ENCODE peak calls at places on chromosomes 4 and X, in five cellular contexts. B is HepG2, W is HCT116, T is K562, R is H1. Q is an unnamed sample.

GRCh38 chrX:7215842-7216241 is 67.9 kb upstream of the PUDP start:
- DNase-seq in B (no peak), W (no peak), T (no peak), R (no peak), Q (no peak)

GRCh38 chr4:150828159-150828558 is 186.9 kb downstream of the LRBA start:
- DNase-seq in B (no peak), W (no peak), T (no peak), R (no peak), Q (no peak)

GRCh38 chr4:70768301-70768948 is 46.7 kb downstream of the RUFY3 start:
- DNase-seq in B (no peak), W (no peak), T (no peak), R (no peak), Q (no peak)

GRCh38 chr4:99148545-99148944 is 4.4 kb upstream of the ADH4 start:
- DNase-seq in B (no peak), W (no peak), T (no peak), R (no peak), Q (no peak)

GRCh38 chr4:3253808-3254207 is 4.8 kb downstream of the MSANTD1 start:
- DNase-seq in B (no peak), W (no peak), T (no peak), R (peak; percentile 40), Q (no peak)

GRCh38 chrX:128781506-128781905 is 729.3 kb upstream of the ACTRT1 start:
- DNase-seq in B (peak; percentile 34), W (no peak), T (no peak), R (peak; percentile 49), Q (peak; percentile 19)

GRCh38 chr4:170022211-170022610 is 4.0 kb downstream of the MFAP3L start:
- DNase-seq in B (no peak), W (no peak), T (no peak), R (no peak), Q (no peak)

GRCh38 chr4:2084316-2084715 is 25.2 kb downstream of the NAT8L start:
- DNase-seq in B (no peak), W (no peak), T (no peak), R (peak; percentile 32), Q (no peak)

GRCh38 chr4:56544573-56545131 is 39.1 kb downstream of the ARL9 start:
- DNase-seq in B (peak; percentile 78), W (peak; percentile 80), T (peak; percentile 87), R (peak; percentile 99), Q (peak; percentile 82)

GRCh38 chr4:148376151-148376550 is 66.1 kb downstream of the NR3C2 start:
- DNase-seq in B (peak; percentile 94), W (peak; percentile 45), T (no peak), R (no peak), Q (no peak)

GRCh38 chr4:140611854-140612253 is 43.1 kb upstream of the UCP1 start:
- DNase-seq in B (no peak), W (no peak), T (no peak), R (no peak), Q (no peak)

GRCh38 chr4:169163947-169164668 is 106.6 kb downstream of the SH3RF1 start:
- DNase-seq in B (no peak), W (no peak), T (no peak), R (no peak), Q (no peak)

GRCh38 chr4:74886490-74886889 is 46.4 kb upstream of the PARM1 start:
- DNase-seq in B (no peak), W (no peak), T (no peak), R (no peak), Q (peak; percentile 84)

GRCh38 chrX:152738560-152738959 is 5.0 kb downstream of the MAGEA12 start:
- DNase-seq in B (no peak), W (no peak), T (no peak), R (no peak), Q (no peak)

GRCh38 chr4:151195801-151196200 is 81.2 kb upstream of the PRSS48 start:
- DNase-seq in B (no peak), W (no peak), T (no peak), R (no peak), Q (no peak)

GRCh38 chrX:17559728-17560379 is 177.4 kb upstream of the SCML1 start:
- DNase-seq in B (no peak), W (peak; percentile 42), T (no peak), R (no peak), Q (no peak)

GRCh38 chr4:78369691-78370090 is 181.9 kb upstream of the ANXA3 start:
- DNase-seq in B (no peak), W (no peak), T (no peak), R (no peak), Q (no peak)

GRCh38 chr4:177573487-177573886 is 131.2 kb upstream of the AGA start:
- DNase-seq in B (no peak), W (peak; percentile 44), T (no peak), R (no peak), Q (no peak)

GRCh38 chr4:73244941-73245601 is 13.5 kb downstream of the ANKRD17 start:
- DNase-seq in B (no peak), W (no peak), T (no peak), R (no peak), Q (no peak)

GRCh38 chr4:147370473-147370872 is 110.4 kb upstream of the EDNRA start:
- DNase-seq in B (no peak), W (no peak), T (no peak), R (no peak), Q (no peak)

GRCh38 chrX:136587532-136587931 is 55.5 kb downstream of the VGLL1 start:
- DNase-seq in B (no peak), W (no peak), T (no peak), R (no peak), Q (no peak)

GRCh38 chrX:136906921-136907510 is 26.5 kb upstream of the RBMX start:
- DNase-seq in B (no peak), W (no peak), T (no peak), R (no peak), Q (no peak)

GRCh38 chrX:8907678-8908077 is 106.5 kb upstream of the FAM9A start:
- DNase-seq in B (no peak), W (no peak), T (no peak), R (no peak), Q (no peak)

GRCh38 chr4:151114986-151115385 is 15.6 kb downstream of the RPS3A start:
- DNase-seq in B (no peak), W (no peak), T (no peak), R (no peak), Q (no peak)

GRCh38 chr4:38069271-38069760 is 109.1 kb downstream of the PTTG2 start:
- DNase-seq in B (no peak), W (no peak), T (peak; percentile 41), R (no peak), Q (no peak)

GRCh38 chrX:14022019-14022418 is 7.7 kb downstream of the GEMIN8 start:
- DNase-seq in B (no peak), W (no peak), T (no peak), R (no peak), Q (no peak)

DNA sequence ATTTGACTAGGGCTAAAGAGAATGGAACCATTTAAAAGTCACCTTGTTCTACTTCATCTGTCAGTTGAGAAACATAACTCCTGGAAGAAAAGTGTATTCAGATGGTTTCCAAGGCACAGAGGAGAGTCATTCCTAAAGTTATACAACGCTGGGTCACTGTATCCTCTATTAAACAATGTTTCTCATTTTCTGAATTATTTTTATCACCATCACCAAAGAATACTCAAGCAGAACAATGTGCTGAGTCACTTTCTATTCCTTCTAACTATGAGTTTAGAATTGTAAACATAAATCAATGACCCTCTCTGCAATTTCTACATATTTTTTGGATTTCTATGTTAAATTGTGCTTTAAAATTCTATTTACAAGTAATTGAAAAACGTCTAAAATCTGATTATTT is 7.3 kb downstream of the DTHD1 start:
- DNase-seq in B (no peak), W (no peak), T (no peak), R (no peak), Q (no peak)
- TF ChIP-seq JUND in B (no peak), W (no peak), T (no peak), R (no peak), Q (no peak)

GRCh38 chrX:55841962-55842752 is 124.6 kb downstream of the RRAGB start:
- DNase-seq in B (no peak), W (no peak), T (no peak), R (no peak), Q (peak; percentile 4)
- TF ChIP-seq JUND in B (no peak), W (no peak), T (no peak), R (no peak), Q (no peak)

DNA sequence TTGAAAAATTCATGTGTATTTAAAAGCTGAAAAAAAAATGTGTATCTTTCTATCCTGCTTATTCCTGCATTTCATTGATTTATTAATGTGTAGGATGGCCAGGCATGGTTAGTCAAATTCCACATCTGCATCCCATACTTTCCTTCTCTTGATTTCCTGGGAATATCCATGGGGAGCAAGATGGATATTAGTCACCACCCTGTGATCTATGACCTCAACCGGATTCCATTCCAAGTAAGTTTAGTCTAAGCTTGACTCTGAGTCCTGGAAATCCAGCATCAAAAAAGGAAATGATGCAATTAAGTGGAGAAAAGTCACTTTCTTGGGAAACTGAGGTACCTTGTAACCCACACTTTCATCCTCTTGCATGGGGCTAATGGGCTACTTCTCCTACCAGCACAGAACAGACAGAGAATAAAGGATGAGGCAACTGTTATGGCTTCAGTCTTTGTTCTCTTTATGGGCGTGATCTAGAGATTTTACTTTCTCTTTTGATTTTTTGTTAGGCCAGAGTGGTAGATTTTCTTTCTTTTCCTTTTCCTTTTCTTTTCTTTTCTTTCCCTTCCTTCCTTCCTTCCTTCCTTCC is 17.1 kb upstream of the BEX4 start:
- DNase-seq in B (no peak), W (no peak), T (no peak), R (no peak), Q (no peak)
- TF ChIP-seq JUND in B (no peak), W (no peak), T (no peak), R (no peak), Q (no peak)

GRCh38 chr4:48912349-48912748 is 5.8 kb upstream of the OCIAD2 start:
- DNase-seq in B (no peak), W (no peak), T (no peak), R (no peak), Q (no peak)

GRCh38 chr4:48910511-48910910 is 3.9 kb upstream of the OCIAD2 start:
- DNase-seq in B (no peak), W (no peak), T (no peak), R (no peak), Q (no peak)

GRCh38 chr4:48907706-48908477 is 1.3 kb upstream of the OCIAD2 start:
- DNase-seq in B (no peak), W (no peak), T (no peak), R (no peak), Q (no peak)

GRCh38 chr4:48908687-48909086 is 2.1 kb upstream of the OCIAD2 start:
- DNase-seq in B (no peak), W (no peak), T (no peak), R (no peak), Q (no peak)

DNA sequence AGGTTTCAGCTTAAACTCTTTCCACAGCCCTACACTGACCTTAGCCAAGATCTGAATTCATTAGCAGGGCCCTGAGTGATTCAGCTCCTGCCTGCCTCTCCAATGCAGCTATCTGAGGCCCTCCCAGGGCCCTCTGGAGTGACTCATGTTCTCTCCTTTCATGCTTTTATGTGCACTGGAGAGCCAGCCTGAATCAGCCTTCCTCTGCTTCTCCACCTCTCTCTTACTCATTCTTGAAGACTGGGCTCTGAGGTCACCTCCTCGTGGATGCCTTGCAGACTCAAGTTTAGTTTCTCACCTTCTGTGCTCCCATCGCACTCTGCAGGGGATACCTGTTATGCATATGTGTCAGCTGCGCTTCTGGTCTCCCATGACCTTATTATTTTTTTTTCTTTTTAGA is 3.1 kb upstream of the OCIAD2 start:
- DNase-seq in B (no peak), W (peak; percentile 92), T (no peak), R (no peak), Q (no peak)
- TF ChIP-seq JUND in B (no peak), W (peak; percentile 91), T (peak; percentile 79), R (no peak), Q (no peak)

GRCh38 chrX:53440631-53441517 is 6.7 kb upstream of the HSD17B10 start:
- DNase-seq in B (peak; percentile 20), W (no peak), T (no peak), R (peak; percentile 47), Q (no peak)
- TF ChIP-seq JUND in B (no peak), W (no peak), T (no peak), R (no peak), Q (no peak)

GRCh38 chr4:113584407-113585150 is 177.0 kb downstream of the CAMK2D start:
- DNase-seq in B (no peak), W (peak; percentile 63), T (peak; percentile 27), R (no peak), Q (no peak)
- TF ChIP-seq JUND in B (no peak), W (peak; percentile 69), T (no peak), R (peak; percentile 85), Q (no peak)

Q was measured in T47D.